ENCODE peak calls at places on chromosomes 16 and 17, in nine cellular contexts. F, A, E, D, G, B, Y, J and R are unnamed samples.

GRCh38 chr17:72456026-72456569 is 335.3 kb downstream of the SOX9 start:
- DNase-seq in E (no peak), Y (no peak), B (no peak), J (peak; percentile 79), F (no peak), G (no peak), A (peak; percentile 26), D (no peak), R (no peak)

GRCh38 chr17:17496189-17497064 is at the start of gene RASD1:
- DNase-seq in D (no peak), B (peak; percentile 93), J (peak; percentile 97), Y (peak; percentile 84), A (no peak), G (peak; percentile 49), E (peak; percentile 56), F (peak; percentile 33), R (peak; percentile 56)

GRCh38 chr16:10501016-10501607 is 79.3 kb downstream of the EMP2 start:
- DNase-seq in G (no peak), D (no peak), Y (no peak), A (no peak), F (no peak), E (no peak), B (no peak), J (no peak), R (no peak)

GRCh38 chr17:42274273-42274542 is 2.0 kb downstream of the STAT5B start:
- DNase-seq in G (no peak), D (no peak), F (no peak), A (no peak), Y (no peak), E (no peak), J (no peak), B (no peak), R (no peak)

GRCh38 chr17:83186751-83187421 is 107.5 kb downstream of the METRNL start:
- DNase-seq in F (no peak), E (no peak), D (no peak), J (no peak), Y (no peak), G (no peak), A (no peak), B (no peak), R (no peak)

GRCh38 chr16:4316103-4316731 is 350 bp downstream of the GLIS2 start:
- DNase-seq in G (no peak), A (no peak), D (no peak), F (peak; percentile 20), E (no peak), B (no peak), J (peak; percentile 73), Y (peak; percentile 68), R (no peak)

GRCh38 chr17:48901241-48901640 is 7.0 kb upstream of the UBE2Z start:
- DNase-seq in E (no peak), Y (no peak), G (no peak), A (no peak), F (no peak), J (no peak), B (no peak), D (no peak), R (no peak)

GRCh38 chr17:67440311-67441051 is 63.4 kb downstream of the PITPNC1 start:
- DNase-seq in A (no peak), Y (no peak), G (no peak), J (peak; percentile 38), B (no peak), F (no peak), D (no peak), E (no peak), R (no peak)

GRCh38 chr17:8175795-8176196 is 384 bp downstream of the TMEM107 start:
- DNase-seq in B (no peak), E (no peak), J (peak; percentile 51), A (no peak), D (no peak), F (no peak), Y (peak; percentile 40), G (no peak), R (no peak)

GRCh38 chr17:30554839-30555751 is 77.9 kb downstream of the GOSR1 start:
- DNase-seq in J (peak; percentile 41), A (no peak), D (no peak), G (no peak), B (no peak), E (no peak), Y (peak; percentile 19), F (no peak), R (no peak)

GRCh38 chr17:74404802-74405201 is 27.1 kb upstream of the GPRC5C start:
- DNase-seq in D (no peak), A (no peak), J (no peak), Y (peak; percentile 33), B (no peak), E (no peak), G (no peak), F (no peak), R (no peak)

GRCh38 chr17:144936-145670 is 7.7 kb downstream of the SCGB1C2 start:
- DNase-seq in F (no peak), J (no peak), A (no peak), D (no peak), B (peak; percentile 2), E (no peak), Y (no peak), G (no peak), R (no peak)

GRCh38 chr17:1786708-1787107 is 24.8 kb downstream of the SERPINF1 start:
- DNase-seq in Y (no peak), A (no peak), G (no peak), F (no peak), D (no peak), J (no peak), B (no peak), E (no peak), R (no peak)

GRCh38 chr17:83155128-83156081 is 76.0 kb downstream of the METRNL start:
- DNase-seq in D (no peak), Y (no peak), G (no peak), J (peak; percentile 98), B (no peak), F (no peak), A (peak; percentile 43), E (no peak), R (no peak)

GRCh38 chr17:80005360-80006338 is 30.0 kb downstream of the TBC1D16 start:
- DNase-seq in E (no peak), D (no peak), Y (peak; percentile 70), G (no peak), J (peak; percentile 51), B (no peak), F (no peak), A (no peak), R (peak; percentile 50)

GRCh38 chr17:67221062-67221998 is 23.7 kb downstream of the HELZ start:
- DNase-seq in B (peak; percentile 22), E (no peak), F (no peak), Y (peak; percentile 68), A (no peak), D (no peak), G (no peak), J (peak; percentile 65), R (no peak)

GRCh38 chr17:52648995-52649394 is 490.5 kb upstream of the CA10 start:
- DNase-seq in A (no peak), J (no peak), D (no peak), G (no peak), B (no peak), E (no peak), F (no peak), Y (peak; percentile 94), R (no peak)

GRCh38 chr17:81720267-81721071 is 8.4 kb downstream of the SLC25A10 start:
- DNase-seq in G (no peak), F (no peak), E (no peak), B (no peak), J (no peak), Y (no peak), D (no peak), A (no peak), R (no peak)

GRCh38 chr17:45675012-45675411 is 109.1 kb upstream of the CRHR1 start:
- DNase-seq in J (no peak), D (no peak), B (no peak), F (no peak), G (no peak), Y (peak; percentile 90), A (no peak), E (no peak), R (no peak)

GRCh38 chr16:15490123-15490711 is 55.8 kb downstream of the BMERB1 start:
- DNase-seq in F (no peak), A (no peak), J (no peak), G (no peak), Y (no peak), D (no peak), B (no peak), E (no peak), R (no peak)

GRCh38 chr17:82909322-82909904 is 69.6 kb upstream of the ZNF750 start:
- DNase-seq in J (no peak), G (no peak), A (no peak), Y (no peak), F (no peak), E (no peak), D (no peak), B (no peak), R (no peak)

GRCh38 chr17:66673668-66674276 is 161.1 kb upstream of the CACNG5 start:
- DNase-seq in F (peak; percentile 48), A (peak; percentile 40), D (peak; percentile 30), E (peak; percentile 39), J (peak; percentile 87), B (peak; percentile 73), G (no peak), Y (peak; percentile 90), R (peak; percentile 38)

GRCh38 chr16:1823821-1824220 is 2.8 kb downstream of the HAGH start:
- DNase-seq in B (no peak), A (peak; percentile 19), F (no peak), J (no peak), Y (no peak), G (no peak), E (peak; percentile 21), D (no peak), R (no peak)

GRCh38 chr17:34769049-34769448 is 189.7 kb downstream of the TMEM132E start:
- DNase-seq in A (no peak), D (no peak), B (no peak), E (no peak), Y (no peak), J (no peak), G (no peak), F (no peak), R (no peak)

GRCh38 chr17:65954148-65954449 is 237.8 kb downstream of the CEP112 start:
- DNase-seq in E (no peak), F (no peak), A (no peak), Y (no peak), J (no peak), B (no peak), D (no peak), G (no peak), R (no peak)

GRCh38 chr16:693766-694165 is 3.6 kb upstream of the WDR24 start:
- DNase-seq in F (no peak), B (no peak), E (no peak), Y (no peak), A (no peak), D (no peak), G (no peak), J (no peak), R (no peak)

GRCh38 chr17:45935710-45936509 is 41.6 kb downstream of the MAPT start:
- DNase-seq in J (no peak), G (no peak), F (no peak), A (no peak), Y (no peak), B (no peak), D (no peak), E (no peak), R (no peak)

GRCh38 chr16:86798247-86799041 is 220.1 kb downstream of the FOXL1 start:
- DNase-seq in J (peak; percentile 10), G (no peak), D (no peak), Y (no peak), E (no peak), B (no peak), A (no peak), F (no peak), R (no peak)

GRCh38 chr16:50697881-50698767 is 4.7 kb downstream of the NOD2 start:
- DNase-seq in E (no peak), B (peak; percentile 31), D (no peak), F (no peak), Y (no peak), A (no peak), G (no peak), J (peak; percentile 44), R (no peak)

GRCh38 chr16:63690961-63691360 is 1430.9 kb downstream of the CDH11 start:
- DNase-seq in G (no peak), B (no peak), Y (no peak), D (no peak), A (no peak), J (no peak), E (no peak), F (no peak), R (no peak)

GRCh38 chr16:12462690-12463646 is 340.7 kb downstream of the CPPED1 start:
- DNase-seq in A (peak; percentile 68), B (no peak), F (no peak), J (peak; percentile 50), D (no peak), Y (no peak), E (peak; percentile 33), G (peak; percentile 69), R (no peak)